ENCODE peak calls at places on chromosome 15, in nine cellular contexts. T is brain microvascular endothelial cell; O is pancreas; M is IMR-90; Z is right cardiac atrium; B is CD4-positive, alpha-beta memory T cell; Q is caudate nucleus; U is GM12878; D is tibial nerve. N is an unnamed sample.

GRCh38 chr15:100973351-100974034 is 54.3 kb downstream of the LRRK1 start:
- DNase-seq in Z (no peak), B (no peak), U (no peak), T (no peak), Q (no peak), O (peak; percentile 56), D (no peak), M (no peak), N (no peak)

GRCh38 chr15:101059381-101060341 is 140.5 kb downstream of the LRRK1 start:
- DNase-seq in T (no peak), B (no peak), Q (no peak), U (no peak), O (no peak), M (no peak), Z (no peak), D (no peak), N (no peak)

GRCh38 chr15:100202309-100202943 is 139.3 kb downstream of the ADAMTS17 start:
- DNase-seq in T (no peak), M (no peak), D (no peak), Q (no peak), Z (no peak), B (no peak), O (no peak), U (no peak), N (no peak)

GRCh38 chr15:76060098-76060989 is 559 bp downstream of the TMEM266 start:
- DNase-seq in B (peak; percentile 33), O (no peak), Q (no peak), U (peak; percentile 34), M (no peak), D (no peak), Z (no peak), T (no peak), N (no peak)

GRCh38 chr15:33068007-33068441 is 126.5 kb downstream of the FMN1 start:
- DNase-seq in D (no peak), B (no peak), O (peak; percentile 70), T (peak; percentile 28), U (no peak), Q (peak; percentile 7), Z (peak; percentile 84), M (no peak), N (peak; percentile 50)

GRCh38 chr15:100230784-100231183 is 111.0 kb downstream of the ADAMTS17 start:
- DNase-seq in M (no peak), U (no peak), T (no peak), B (no peak), Q (no peak), D (no peak), Z (no peak), O (no peak), N (no peak)

GRCh38 chr15:27826902-27827321 is 272.2 kb downstream of the OCA2 start:
- DNase-seq in Q (no peak), T (no peak), O (no peak), D (no peak), Z (no peak), B (no peak), M (peak; percentile 60), U (no peak), N (no peak)

GRCh38 chr15:39391230-39391629 is 189.6 kb upstream of the THBS1 start:
- DNase-seq in Q (no peak), M (no peak), U (no peak), O (no peak), Z (no peak), T (no peak), D (no peak), B (no peak), N (no peak)

GRCh38 chr15:34217587-34218225 is 7.1 kb upstream of the EMC4 start:
- DNase-seq in B (no peak), Z (no peak), M (peak; percentile 31), O (no peak), D (no peak), U (no peak), T (peak; percentile 35), Q (no peak), N (no peak)

GRCh38 chr15:39623550-39623931 is 42.7 kb downstream of the THBS1 start:
- DNase-seq in U (peak; percentile 83), B (peak; percentile 79), Q (no peak), T (no peak), Z (no peak), D (no peak), M (no peak), O (no peak), N (no peak)

GRCh38 chr15:40104865-40105516 is 3.7 kb downstream of the BMF start:
- DNase-seq in Q (peak; percentile 62), T (peak; percentile 73), D (peak; percentile 85), B (peak; percentile 63), O (peak; percentile 96), M (peak; percentile 79), Z (peak; percentile 97), U (no peak), N (peak; percentile 95)

GRCh38 chr15:22918596-22919140 is 61.5 kb downstream of the CYFIP1 start:
- DNase-seq in B (no peak), M (no peak), Z (no peak), D (no peak), O (no peak), Q (no peak), T (no peak), U (no peak), N (no peak)

GRCh38 chr15:101172421-101173097 is 79.3 kb downstream of the CHSY1 start:
- DNase-seq in U (no peak), O (no peak), D (no peak), T (no peak), Q (no peak), M (peak; percentile 70), B (no peak), Z (no peak), N (no peak)

GRCh38 chr15:75577401-75578205 is 1.5 kb downstream of the PTPN9 start:
- DNase-seq in U (no peak), Z (no peak), O (no peak), M (peak; percentile 28), B (peak; percentile 8), Q (no peak), T (no peak), D (no peak), N (no peak)

GRCh38 chr15:40766906-40767837 is 2.6 kb upstream of the C15orf62 start:
- DNase-seq in T (peak; percentile 60), B (no peak), Q (no peak), Z (no peak), O (no peak), U (no peak), D (no peak), M (peak; percentile 50), N (no peak)

GRCh38 chr15:20357139-20358065 is 184.2 kb downstream of the GOLGA6L6 start:
- DNase-seq in U (no peak), Z (peak; percentile 73), T (no peak), O (no peak), Q (no peak), D (no peak), M (no peak), B (no peak), N (peak; percentile 20)

GRCh38 chr15:25734680-25735355 is 128.3 kb downstream of the ATP10A start:
- DNase-seq in Z (peak; percentile 13), D (no peak), B (no peak), M (no peak), O (no peak), Q (no peak), T (peak; percentile 9), U (no peak), N (no peak)

GRCh38 chr15:99315636-99316035 is 64.4 kb downstream of the LRRC28 start:
- DNase-seq in M (no peak), U (no peak), Q (no peak), B (no peak), Z (no peak), T (no peak), O (no peak), D (no peak), N (no peak)

GRCh38 chr15:39719109-39719508 is 63.5 kb downstream of the FSIP1 start:
- DNase-seq in Q (no peak), B (no peak), Z (no peak), D (no peak), O (no peak), T (no peak), U (no peak), M (no peak), N (no peak)

GRCh38 chr15:36313021-36313420 is 266.4 kb upstream of the CDIN1 start:
- DNase-seq in O (no peak), B (no peak), D (no peak), T (no peak), Q (no peak), U (no peak), M (peak; percentile 61), Z (no peak), N (no peak)

GRCh38 chr15:83015361-83015760 is 3.9 kb upstream of the C15orf40 start:
- DNase-seq in Q (no peak), O (no peak), U (no peak), T (no peak), B (no peak), D (no peak), Z (no peak), M (no peak), N (no peak)

GRCh38 chr15:96336643-96337353 is 6.3 kb downstream of the NR2F2 start:
- DNase-seq in T (peak; percentile 19), Z (no peak), U (no peak), O (no peak), M (no peak), D (no peak), Q (no peak), B (no peak), N (no peak)

GRCh38 chr15:60120100-60120499 is 116.0 kb downstream of the FOXB1 start:
- DNase-seq in B (no peak), D (no peak), T (no peak), Z (no peak), Q (no peak), U (no peak), M (no peak), O (no peak), N (no peak)
- H3K27ac ChIP-seq in B (no peak overlapping the region), D (no peak overlapping the region), T (no peak overlapping the region), Z (no peak overlapping the region), Q (no peak overlapping the region), U (no peak overlapping the region), M (no peak overlapping the region), O (no peak overlapping the region), N (no peak overlapping the region)

DNA sequence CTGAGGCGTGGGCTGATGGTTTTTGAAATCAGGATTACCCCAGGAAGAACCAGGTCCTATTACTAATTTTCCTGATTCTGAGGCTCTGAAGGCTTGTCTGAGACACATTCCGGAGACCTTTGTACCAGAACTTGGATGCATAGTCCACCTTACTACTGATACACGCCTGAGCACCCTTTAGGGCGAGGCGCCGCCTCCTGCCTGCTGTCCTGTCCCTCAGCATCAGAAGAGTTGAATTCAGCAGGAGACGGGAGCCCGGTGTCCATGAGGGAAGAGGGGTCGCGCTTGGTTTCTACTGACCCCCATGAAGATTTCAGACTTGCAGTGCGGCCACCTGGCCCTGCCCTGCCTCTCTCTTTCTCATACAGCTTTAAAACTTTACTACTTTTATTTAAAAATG is 49.9 kb downstream of the KLF13 start:
- DNase-seq in U (no peak), Q (no peak), O (peak; percentile 33), T (no peak), D (no peak), B (no peak), M (no peak), Z (no peak), N (no peak)
- H3K27ac ChIP-seq in U (no peak overlapping the region), Q (no peak overlapping the region), O (no peak overlapping the region), T (no peak overlapping the region), D (peak overlapping the region; percentile 77), B (no peak overlapping the region), M (no peak overlapping the region), Z (no peak overlapping the region), N (no peak overlapping the region)

GRCh38 chr15:51935466-51936118 is 36.0 kb downstream of the LEO1 start:
- DNase-seq in B (no peak), Z (no peak), M (peak; percentile 4), T (no peak), U (peak; percentile 60), O (no peak), D (no peak), Q (no peak), N (no peak)
- H3K27ac ChIP-seq in B (no peak overlapping the region), Z (no peak overlapping the region), M (no peak overlapping the region), T (no peak overlapping the region), U (peak overlapping the region; percentile 80), O (no peak overlapping the region), D (no peak overlapping the region), Q (no peak overlapping the region), N (no peak overlapping the region)

GRCh38 chr15:86115138-86115801 is 35.6 kb downstream of the AGBL1 start:
- DNase-seq in Z (no peak), B (no peak), U (no peak), M (no peak), T (no peak), D (no peak), Q (no peak), O (no peak), N (no peak)
- H3K27ac ChIP-seq in Z (no peak overlapping the region), B (no peak overlapping the region), U (no peak overlapping the region), M (no peak overlapping the region), T (no peak overlapping the region), D (no peak overlapping the region), Q (no peak overlapping the region), O (no peak overlapping the region), N (no peak overlapping the region)